ENCODE peak calls at places on chromosomes 11 and 22, in seven cellular contexts. H is H9, L is NB4, O is lower leg skin, Y is A549, T is endodermal cell, M is BJ. C is an unnamed sample.

GRCh38 chr22:33272866-33273265 is 214.7 kb upstream of the SYN3 start:
- DNase-seq in O (no peak), Y (no peak), L (no peak), M (no peak), H (no peak), T (no peak), C (no peak)

GRCh38 chr11:33893711-33894401 is 2.0 kb upstream of the LMO2 start:
- DNase-seq in M (no peak), O (peak), T (no peak), Y (no peak), L (peak), H (no peak), C (peak)

GRCh38 chr11:102476812-102477211 is 24.2 kb upstream of the TMEM123 start:
- DNase-seq in T (no peak), M (no peak), Y (no peak), H (no peak), O (no peak), L (peak), C (no peak)

GRCh38 chr11:34154059-34154875 is 48.8 kb downstream of the NAT10 start:
- DNase-seq in H (no peak), O (no peak), T (no peak), M (no peak), L (peak), Y (no peak), C (no peak)

GRCh38 chr11:75719639-75720239 is 2.1 kb downstream of the MOGAT2 start:
- DNase-seq in M (no peak), H (no peak), L (no peak), T (no peak), Y (no peak), O (peak), C (no peak)

GRCh38 chr11:114102993-114103896 is 43.7 kb downstream of the ZBTB16 start:
- DNase-seq in O (peak), T (no peak), Y (no peak), M (no peak), L (no peak), H (no peak), C (peak)

GRCh38 chr11:100984668-100985067 is 144.9 kb downstream of the PGR start:
- DNase-seq in L (no peak), O (no peak), H (no peak), T (no peak), Y (no peak), M (no peak), C (no peak)

GRCh38 chr22:46406791-46407190 is 71.3 kb downstream of the TRMU start:
- DNase-seq in M (no peak), T (no peak), O (no peak), L (no peak), H (no peak), Y (no peak), C (no peak)

GRCh38 chr11:46335858-46336600 is 11.2 kb upstream of the DGKZ start:
- DNase-seq in L (peak), H (no peak), Y (no peak), T (peak), M (no peak), O (no peak), C (no peak)

GRCh38 chr11:3710485-3711259 is 39.5 kb upstream of the CHRNA10 start:
- DNase-seq in H (no peak), Y (no peak), L (peak), O (no peak), M (no peak), T (no peak), C (no peak)

GRCh38 chr11:44003736-44004451 is 43.9 kb upstream of the ACCSL start:
- DNase-seq in H (no peak), O (peak), L (no peak), M (no peak), T (no peak), Y (no peak), C (no peak)

GRCh38 chr11:13826505-13827278 is 135.8 kb upstream of the SPON1 start:
- DNase-seq in H (no peak), M (no peak), L (no peak), O (no peak), Y (no peak), T (no peak), C (no peak)

GRCh38 chr11:74504100-74504691 is 10.7 kb upstream of the LIPT2 start:
- DNase-seq in O (no peak), T (no peak), M (no peak), Y (peak), L (peak), H (no peak), C (no peak)

GRCh38 chr11:69292221-69292648 is 1.7 kb upstream of the MYEOV start:
- DNase-seq in T (peak), L (peak), O (no peak), M (no peak), Y (peak), H (peak), C (peak)

GRCh38 chr11:96012086-96012824 is 88.3 kb upstream of the MTMR2 start:
- DNase-seq in M (no peak), Y (peak), L (peak), H (peak), O (no peak), T (peak), C (peak)

GRCh38 chr11:112590778-112591177 is 330.1 kb upstream of the PLET1 start:
- DNase-seq in M (peak), L (no peak), T (no peak), O (no peak), Y (no peak), H (no peak), C (no peak)

GRCh38 chr11:73716153-73717056 is 44.5 kb downstream of the RAB6A start:
- DNase-seq in L (peak), H (no peak), Y (peak), O (peak), T (no peak), M (no peak), C (no peak)

GRCh38 chr11:46346886-46347636 is at the start of gene DGKZ:
- DNase-seq in M (no peak), O (peak), L (peak), T (peak), H (peak), Y (peak), C (peak)

GRCh38 chr11:64766881-64767280 is 7.1 kb upstream of the PYGM start:
- DNase-seq in T (no peak), M (no peak), H (no peak), O (no peak), Y (no peak), L (no peak), C (no peak)

GRCh38 chr11:60498853-60499252 is 6.3 kb downstream of the MS4A12 start:
- DNase-seq in L (no peak), Y (no peak), O (no peak), T (no peak), H (no peak), M (no peak), C (no peak)

GRCh38 chr11:65438257-65439151 is 15.9 kb downstream of the NEAT1 start:
- DNase-seq in Y (peak), M (no peak), L (no peak), H (no peak), T (no peak), O (no peak), C (no peak)

GRCh38 chr11:87356428-87356827 is 318.7 kb downstream of the TMEM135 start:
- DNase-seq in M (no peak), T (no peak), O (no peak), Y (no peak), L (no peak), H (no peak), C (no peak)

GRCh38 chr11:75375626-75376025 is 23.7 kb upstream of the RPS3 start:
- DNase-seq in O (no peak), H (no peak), M (no peak), T (no peak), Y (no peak), L (no peak), C (no peak)

GRCh38 chr11:109112748-109113378 is 309.1 kb upstream of the C11orf87 start:
- DNase-seq in H (no peak), L (no peak), O (no peak), T (peak), M (no peak), Y (no peak), C (no peak)

GRCh38 chr11:68934666-68935065 is 31.0 kb downstream of the IGHMBP2 start:
- DNase-seq in L (no peak), T (no peak), H (no peak), M (no peak), O (no peak), Y (no peak), C (no peak)

DNA sequence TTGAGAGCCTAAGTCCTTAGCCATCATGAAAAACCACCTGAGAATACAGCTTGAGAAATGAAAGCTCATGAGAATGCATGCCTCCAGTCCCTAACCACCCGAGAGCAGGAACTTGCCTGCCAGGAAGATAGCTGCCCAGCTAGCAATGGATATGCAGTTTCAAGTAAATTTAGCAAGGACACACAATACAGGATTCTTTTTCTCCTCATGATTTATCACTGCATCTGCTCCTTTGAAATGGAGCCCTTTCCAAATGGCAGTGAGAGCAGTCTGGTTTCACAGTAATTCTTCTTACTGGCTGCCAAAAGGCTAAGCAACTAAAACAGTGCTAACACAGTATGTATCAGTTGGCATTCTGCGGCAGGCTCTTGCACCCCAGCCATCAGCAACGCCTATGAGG is 109.9 kb downstream of the MICAL3 start:
- DNase-seq in Y (no peak), M (no peak), L (no peak), T (no peak), O (no peak), H (no peak), C (no peak)
- TF ChIP-seq CTCF in Y (no peak), M (no peak), L (no peak), T (no peak), O (no peak), H (no peak), C (no peak)

GRCh38 chr11:94128746-94129504 is at the start of gene PANX1:
- DNase-seq in H (peak), M (peak), T (peak), O (peak), L (peak), Y (peak), C (peak)
- TF ChIP-seq CTCF in H (no peak), M (no peak), T (no peak), O (no peak), L (no peak), Y (no peak), C (no peak)

GRCh38 chr22:42820075-42820763 is 36.9 kb downstream of the ARFGAP3 start:
- DNase-seq in H (no peak), Y (no peak), O (no peak), M (peak), T (no peak), L (peak), C (no peak)
- TF ChIP-seq CTCF in H (peak), Y (no peak), O (no peak), M (peak), T (peak), L (no peak), C (no peak)

GRCh38 chr11:133692371-133692770 is 152.9 kb downstream of the SPATA19 start:
- DNase-seq in H (peak), M (no peak), L (no peak), Y (no peak), T (no peak), O (no peak), C (no peak)

GRCh38 chr11:133697161-133697560 is 148.2 kb downstream of the SPATA19 start:
- DNase-seq in Y (no peak), M (no peak), H (peak), L (no peak), O (no peak), T (no peak), C (no peak)

GRCh38 chr11:133695376-133695775 is 149.9 kb downstream of the SPATA19 start:
- DNase-seq in M (no peak), L (no peak), H (peak), T (no peak), O (peak), Y (no peak), C (no peak)

GRCh38 chr11:133694701-133695100 is 150.6 kb downstream of the SPATA19 start:
- DNase-seq in T (no peak), O (no peak), Y (no peak), M (no peak), H (peak), L (no peak), C (no peak)

DNA sequence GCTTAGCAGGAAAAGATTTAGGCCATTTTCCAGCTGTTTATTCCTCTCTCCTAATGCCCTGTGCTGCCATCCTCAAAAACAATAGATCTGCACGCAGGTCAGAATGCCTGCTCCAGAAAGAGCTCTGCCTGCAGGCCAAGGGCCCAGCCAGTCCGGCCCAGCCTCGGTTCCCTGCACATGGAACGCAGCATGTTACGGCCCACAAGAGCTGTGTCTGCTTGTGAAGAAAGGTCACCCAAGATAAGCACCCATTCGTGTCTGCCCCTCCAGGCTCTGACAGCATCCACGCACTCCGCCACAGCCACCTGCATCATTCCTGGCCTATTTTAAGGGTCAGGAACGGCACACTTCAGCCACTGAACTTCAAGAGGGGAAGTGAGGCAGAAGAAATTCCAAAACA is 152.2 kb downstream of the SPATA19 start:
- DNase-seq in O (no peak), T (no peak), Y (no peak), L (no peak), H (peak), M (no peak), C (no peak)
- TF ChIP-seq CTCF in O (no peak), T (no peak), Y (no peak), L (no peak), H (no peak), M (no peak), C (no peak)